ENCODE peak calls at places on chromosomes 3 and 15, in five cellular contexts. J is SK-N-SH, V is K562, B is GM12878, C is HepG2. I is an unnamed sample.

GRCh38 chr15:46408312-46408711 is 773.5 kb downstream of the SQOR start:
- DNase-seq in B (no peak), V (no peak), J (no peak), C (no peak), I (no peak)

GRCh38 chr3:21062724-21063436 is 688.1 kb downstream of the ZNF385D start:
- DNase-seq in J (no peak), V (no peak), C (no peak), B (no peak), I (no peak)

GRCh38 chr15:72354496-72354895 is 21.3 kb downstream of the HEXA start:
- DNase-seq in B (no peak), V (no peak), C (no peak), J (no peak), I (no peak)

GRCh38 chr3:178671261-178672191 is 135.3 kb downstream of the KCNMB2 start:
- DNase-seq in B (no peak), J (no peak), V (no peak), C (no peak), I (no peak)

GRCh38 chr3:116057403-116058006 is 387.8 kb downstream of the LSAMP start:
- DNase-seq in V (no peak), C (no peak), J (no peak), B (no peak), I (no peak)

GRCh38 chr3:14019459-14019858 is 105.2 kb downstream of the CHCHD4 start:
- DNase-seq in C (no peak), V (no peak), B (no peak), J (no peak), I (no peak)

GRCh38 chr15:70095387-70096214 is 2.1 kb downstream of the TLE3 start:
- DNase-seq in V (peak), B (no peak), J (peak), C (no peak), I (no peak)

GRCh38 chr3:154112146-154112545 is 9.0 kb upstream of the ARHGEF26 start:
- DNase-seq in C (peak), J (no peak), V (no peak), B (no peak), I (no peak)

GRCh38 chr3:129624347-129625070 is 18.0 kb upstream of the PLXND1 start:
- DNase-seq in V (no peak), C (no peak), B (no peak), J (no peak), I (peak)

GRCh38 chr15:98799461-98799971 is 151.2 kb downstream of the IGF1R start:
- DNase-seq in B (no peak), V (no peak), J (no peak), C (peak), I (peak)

DNA sequence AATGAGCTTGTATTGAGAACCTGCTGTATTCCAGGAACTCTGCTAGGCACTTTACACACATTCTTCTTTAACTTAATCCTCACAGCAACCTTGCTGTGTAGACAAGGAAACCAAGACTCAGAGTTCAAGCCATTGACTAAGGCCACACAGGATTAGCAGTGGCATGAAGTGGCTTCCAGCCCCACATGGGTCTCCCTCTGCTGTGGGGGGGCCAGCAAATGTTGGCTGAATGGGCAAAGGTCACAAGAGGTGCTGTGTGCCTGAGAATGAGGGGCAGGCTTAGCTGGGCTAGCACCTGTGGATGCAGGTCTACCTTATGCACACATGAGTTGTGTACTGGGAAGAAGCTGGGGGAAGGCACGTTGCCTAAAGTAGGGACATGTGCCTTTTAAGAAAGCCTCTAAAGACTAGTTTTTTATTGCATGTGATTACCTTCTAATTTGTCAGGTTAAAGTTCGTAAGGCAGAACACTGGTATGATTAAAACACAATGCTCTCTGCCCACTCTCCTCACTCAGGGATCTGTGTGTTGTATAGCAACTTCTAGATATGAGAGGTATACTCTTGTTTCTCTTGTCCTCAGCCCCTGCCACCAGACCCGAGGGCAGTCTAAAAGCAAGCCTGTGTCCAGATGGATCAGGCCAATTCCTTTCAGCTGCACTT is 10.9 kb downstream of the BAHD1 start:
- DNase-seq in V (no peak), J (no peak), C (no peak), B (no peak), I (no peak)
- H3K4me3 ChIP-seq in V (no peak), J (no peak), C (no peak), B (no peak), I (no peak)

DNA sequence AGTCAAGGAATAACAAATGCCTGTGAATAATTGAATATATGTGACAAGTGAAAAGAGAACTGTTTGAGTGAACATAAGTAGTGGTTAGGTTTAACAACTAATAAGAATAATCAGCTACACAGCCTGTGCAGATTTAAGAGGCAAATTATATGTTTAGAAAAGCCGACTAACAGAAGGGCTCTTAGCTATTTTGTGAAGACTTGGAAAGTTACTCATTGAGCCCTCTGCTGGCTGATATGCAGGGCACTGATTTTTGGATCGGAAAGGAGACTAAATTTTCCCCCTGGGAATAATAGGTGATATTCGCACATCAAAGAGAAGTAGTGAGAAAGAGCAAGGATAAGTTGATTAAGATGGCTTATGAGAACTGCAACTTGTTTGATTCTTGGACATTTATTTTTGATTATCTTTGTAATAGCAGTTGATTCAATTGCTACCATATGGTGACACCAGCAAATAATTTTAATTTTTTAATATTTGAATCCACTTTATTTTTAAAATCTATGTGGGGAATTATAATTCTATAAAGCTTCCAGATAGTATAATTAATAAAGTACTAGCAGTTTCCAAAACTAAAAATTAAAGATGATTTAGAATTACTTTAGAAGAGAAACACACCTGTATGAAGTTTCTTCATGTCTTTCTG is 156.2 kb downstream of the NLGN1 start:
- DNase-seq in C (peak), J (peak), B (no peak), V (peak), I (no peak)
- TF ChIP-seq GABPA in C (no peak), J (no peak), B (no peak), V (no peak), I (no peak)

DNA sequence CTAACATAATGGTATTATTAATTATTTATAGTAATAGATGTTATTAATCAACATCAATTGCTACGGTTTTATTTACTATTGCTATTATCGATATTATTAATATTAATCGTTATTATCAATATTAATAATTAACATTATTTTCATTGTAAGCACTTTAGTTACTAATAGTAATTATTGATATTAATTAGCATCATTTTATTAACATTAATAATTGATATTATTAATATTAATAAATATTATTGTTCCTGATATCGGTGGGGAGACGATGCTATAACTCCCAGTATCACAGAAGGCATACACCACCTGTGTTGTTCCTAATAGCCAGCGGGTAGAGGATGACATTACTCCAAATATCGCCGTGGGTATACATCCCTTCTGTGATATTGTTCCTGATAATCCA is 335.5 kb downstream of the MEX3B start:
- DNase-seq in C (no peak), V (no peak), B (no peak), J (no peak), I (no peak)
- TF ChIP-seq REST in C (no peak), V (no peak), B (no peak), J (no peak), I (no peak)

GRCh38 chr3:40128169-40128568 is 181.3 kb upstream of the EIF1B start:
- DNase-seq in V (no peak), B (no peak), C (no peak), J (no peak), I (no peak)

GRCh38 chr3:40130721-40131120 is 178.8 kb upstream of the EIF1B start:
- DNase-seq in C (no peak), V (no peak), J (no peak), B (no peak), I (no peak)

GRCh38 chr3:40124918-40125317 is 184.6 kb upstream of the EIF1B start:
- DNase-seq in V (no peak), B (no peak), J (no peak), C (no peak), I (no peak)

GRCh38 chr3:40129510-40129909 is 180.0 kb upstream of the EIF1B start:
- DNase-seq in J (no peak), V (no peak), B (no peak), C (no peak), I (no peak)

GRCh38 chr3:40129981-40130380 is 179.5 kb upstream of the EIF1B start:
- DNase-seq in V (no peak), C (no peak), B (no peak), J (no peak), I (no peak)
- H3K4me3 ChIP-seq in V (no peak), C (no peak), B (no peak), J (no peak), I (no peak)

GRCh38 chr3:174700736-174701135 is 158.4 kb upstream of the NAALADL2 start:
- DNase-seq in B (no peak), V (no peak), J (no peak), C (no peak), I (no peak)
- TF ChIP-seq GABPA in B (no peak), V (no peak), J (no peak), C (no peak), I (no peak)

GRCh38 chr3:69292959-69293574 is 92.8 kb downstream of the FRMD4B start:
- DNase-seq in C (no peak), V (no peak), B (no peak), J (no peak), I (no peak)

GRCh38 chr3:69297525-69297924 is 88.4 kb downstream of the FRMD4B start:
- DNase-seq in V (no peak), B (no peak), J (peak), C (no peak), I (no peak)

GRCh38 chr3:69296995-69297394 is 88.9 kb downstream of the FRMD4B start:
- DNase-seq in B (no peak), J (no peak), C (no peak), V (no peak), I (no peak)

GRCh38 chr3:69292185-69292584 is 93.7 kb downstream of the FRMD4B start:
- DNase-seq in B (no peak), C (no peak), J (no peak), V (no peak), I (no peak)

GRCh38 chr3:69294014-69294771 is 91.7 kb downstream of the FRMD4B start:
- DNase-seq in V (no peak), J (no peak), C (no peak), B (no peak), I (no peak)
- TF ChIP-seq REST in V (no peak), J (no peak), C (no peak), B (no peak), I (no peak)

GRCh38 chr3:195191580-195191979 is 79.4 kb downstream of the XXYLT1 start:
- DNase-seq in V (no peak), B (no peak), J (no peak), C (no peak), I (no peak)

GRCh38 chr3:195197764-195198423 is 73.1 kb downstream of the XXYLT1 start:
- DNase-seq in B (no peak), C (no peak), J (no peak), V (no peak), I (no peak)

GRCh38 chr3:195196266-195196665 is 74.7 kb downstream of the XXYLT1 start:
- DNase-seq in J (peak), V (no peak), C (no peak), B (no peak), I (no peak)

GRCh38 chr3:195195321-195196209 is 75.4 kb downstream of the XXYLT1 start:
- DNase-seq in V (no peak), B (no peak), C (no peak), J (no peak), I (no peak)

DNA sequence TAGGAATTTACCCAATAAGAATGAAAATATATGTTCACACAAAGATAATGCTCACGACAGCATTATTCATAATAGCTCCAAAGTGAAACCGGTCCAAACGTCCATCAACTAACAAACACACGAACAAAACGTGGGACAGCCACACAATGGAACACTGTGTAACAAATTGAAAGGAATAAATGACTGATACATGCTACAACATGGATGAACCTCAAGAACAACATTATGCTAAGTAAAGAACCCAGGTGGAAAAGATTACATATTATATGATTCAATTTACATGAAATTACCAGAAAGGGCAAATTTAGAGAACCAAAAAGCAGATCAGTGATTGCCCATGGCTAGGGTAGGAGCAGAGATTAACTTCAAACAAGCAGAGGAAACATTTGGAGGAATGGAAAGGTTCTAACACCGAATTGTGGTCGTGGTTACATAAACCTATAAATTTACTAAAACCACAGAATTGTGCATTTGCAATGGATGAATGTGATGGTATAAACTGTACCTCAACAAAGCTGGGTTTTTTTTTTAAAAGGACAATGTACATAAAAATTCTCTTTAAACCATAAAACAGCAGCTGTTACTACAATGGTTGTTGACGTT is 76.3 kb downstream of the XXYLT1 start:
- DNase-seq in B (no peak), C (no peak), J (no peak), V (no peak), I (no peak)
- H3K4me3 ChIP-seq in B (peak), C (no peak), J (no peak), V (peak), I (no peak)

I was measured in HL-60.